ENCODE peak calls at places on chromosome 6, in four cellular contexts. A is mesendoderm, Z is IMR-90, Y is mesenchymal stem cell. L is an unnamed sample.

GRCh38 chr6:3209114-3210023 is 18.1 kb downstream of the TUBB2B start:
- DNase-seq in A (peak; percentile 99), Z (peak; percentile 98), Y (peak; percentile 96), L (no peak)

GRCh38 chr6:3194535-3195376 is 32.7 kb downstream of the TUBB2B start:
- DNase-seq in A (peak; percentile 94), Z (peak; percentile 46), Y (peak; percentile 36), L (peak; percentile 59)

GRCh38 chr6:112085666-112086065 is 1.6 kb downstream of the TUBE1 start:
- DNase-seq in A (no peak), Z (no peak), Y (no peak), L (no peak)

GRCh38 chr6:64445038-64445437 is 809.4 kb downstream of the PHF3 start:
- DNase-seq in A (no peak), Z (no peak), Y (no peak), L (no peak)

GRCh38 chr6:7973603-7974002 is 63.0 kb upstream of the TXNDC5 start:
- DNase-seq in A (no peak), Z (no peak), Y (no peak), L (no peak)

GRCh38 chr6:7140631-7141366 is 33.0 kb downstream of the RREB1 start:
- DNase-seq in A (peak; percentile 87), Z (peak; percentile 66), Y (peak; percentile 78), L (peak; percentile 65)

GRCh38 chr6:148285205-148285604 is 57.4 kb upstream of the SASH1 start:
- DNase-seq in A (no peak), Z (no peak), Y (no peak), L (no peak)

GRCh38 chr6:91476000-91476399 is 889.1 kb upstream of the MAP3K7 start:
- DNase-seq in A (peak; percentile 41), Z (peak; percentile 78), Y (peak; percentile 80), L (no peak)

GRCh38 chr6:13695217-13695616 is 16.4 kb downstream of the RANBP9 start:
- DNase-seq in A (no peak), Z (peak; percentile 65), Y (peak; percentile 30), L (no peak)

GRCh38 chr6:4603291-4603690 is 172.9 kb upstream of the CDYL start:
- DNase-seq in A (no peak), Z (peak; percentile 67), Y (peak; percentile 92), L (no peak)

GRCh38 chr6:169579712-169580111 is 122.1 kb downstream of the WDR27 start:
- DNase-seq in A (no peak), Z (no peak), Y (no peak), L (no peak)

GRCh38 chr6:138955262-138955661 is 32.8 kb downstream of the REPS1 start:
- DNase-seq in A (no peak), Z (no peak), Y (no peak), L (no peak)

GRCh38 chr6:15398657-15399287 is 152.9 kb downstream of the JARID2 start:
- DNase-seq in A (no peak), Z (no peak), Y (no peak), L (no peak)

GRCh38 chr6:136962661-136963060 is 40.6 kb downstream of the SLC35D3 start:
- DNase-seq in A (peak; percentile 93), Z (no peak), Y (peak; percentile 4), L (no peak)

GRCh38 chr6:167762259-167762962 is 64.3 kb upstream of the AFDN start:
- DNase-seq in A (no peak), Z (no peak), Y (no peak), L (no peak)

GRCh38 chr6:99233219-99233618 is 116.3 kb downstream of the FAXC start:
- DNase-seq in A (no peak), Z (no peak), Y (no peak), L (no peak)

GRCh38 chr6:154491567-154492470 is 18.7 kb downstream of the CNKSR3 start:
- DNase-seq in A (no peak), Z (peak; percentile 50), Y (no peak), L (no peak)

GRCh38 chr6:123529058-123529457 is 107.7 kb downstream of the TRDN start:
- DNase-seq in A (no peak), Z (no peak), Y (no peak), L (no peak)

GRCh38 chr6:134022650-134023049 is 29.8 kb downstream of the SLC2A12 start:
- DNase-seq in A (no peak), Z (no peak), Y (no peak), L (no peak)

GRCh38 chr6:160128125-160128683 is 6.6 kb downstream of the SLC22A1 start:
- DNase-seq in A (no peak), Z (no peak), Y (no peak), L (no peak)

GRCh38 chr6:146300540-146300939 is 243.1 kb upstream of the RAB32 start:
- DNase-seq in A (no peak), Z (no peak), Y (no peak), L (no peak)

GRCh38 chr6:112320561-112321300 is 26.4 kb upstream of the RFPL4B start:
- DNase-seq in A (no peak), Z (peak; percentile 44), Y (peak; percentile 17), L (no peak)

GRCh38 chr6:36024154-36024760 is at the start of gene SLC26A8:
- DNase-seq in A (peak; percentile 28), Z (no peak), Y (no peak), L (no peak)

GRCh38 chr6:41707565-41708200 is 27.7 kb downstream of the TFEB start:
- DNase-seq in A (no peak), Z (no peak), Y (no peak), L (no peak)

GRCh38 chr6:164322533-164322932 is 908.0 kb downstream of the QKI start:
- DNase-seq in A (no peak), Z (no peak), Y (peak; percentile 51), L (no peak)

GRCh38 chr6:117317261-117317660 is 51.9 kb downstream of the VGLL2 start:
- DNase-seq in A (peak; percentile 57), Z (peak; percentile 6), Y (peak; percentile 17), L (no peak)

GRCh38 chr6:599946-600448 is 56.9 kb downstream of the HUS1B start:
- DNase-seq in A (no peak), Z (no peak), Y (no peak), L (no peak)

GRCh38 chr6:110226261-110226660 is 46.0 kb downstream of the CDC40 start:
- DNase-seq in A (no peak), Z (no peak), Y (no peak), L (no peak)

GRCh38 chr6:81751388-81752083 is 945 bp downstream of the TENT5A start:
- DNase-seq in A (peak; percentile 39), Z (peak; percentile 38), Y (peak; percentile 69), L (peak; percentile 18)

GRCh38 chr6:39005774-39006173 is 42.8 kb upstream of the GLP1R start:
- DNase-seq in A (no peak), Z (no peak), Y (no peak), L (no peak)

GRCh38 chr6:106967936-106968555 is 6.5 kb downstream of the CD24 start:
- DNase-seq in A (no peak), Z (no peak), Y (no peak), L (no peak)

GRCh38 chr6:105035299-105035698 is 78.4 kb downstream of the LIN28B start:
- DNase-seq in A (no peak), Z (no peak), Y (no peak), L (peak; percentile 74)

GRCh38 chr6:16322666-16323312 is 84.4 kb downstream of the GMPR start:
- DNase-seq in A (peak; percentile 87), Z (peak; percentile 99), Y (peak; percentile 97), L (no peak)

GRCh38 chr6:41352396-41352795 is 17.0 kb downstream of the NCR2 start:
- DNase-seq in A (no peak), Z (no peak), Y (no peak), L (no peak)

GRCh38 chr6:39865011-39865888 is 69.0 kb downstream of the MOCS1 start:
- DNase-seq in A (peak; percentile 87), Z (peak; percentile 60), Y (peak; percentile 59), L (peak; percentile 27)

GRCh38 chr6:34663371-34663770 is 33.2 kb downstream of the ILRUN start:
- DNase-seq in A (no peak), Z (no peak), Y (no peak), L (no peak)

GRCh38 chr6:34665019-34665418 is 31.5 kb downstream of the ILRUN start:
- DNase-seq in A (no peak), Z (no peak), Y (no peak), L (no peak)

GRCh38 chr6:34664270-34664971 is 32.1 kb downstream of the ILRUN start:
- DNase-seq in A (no peak), Z (peak; percentile 62), Y (peak; percentile 72), L (no peak)

GRCh38 chr6:34661379-34661778 is 35.2 kb downstream of the ILRUN start:
- DNase-seq in A (no peak), Z (no peak), Y (no peak), L (no peak)

GRCh38 chr6:34663887-34664269 is 32.7 kb downstream of the ILRUN start:
- DNase-seq in A (peak; percentile 46), Z (peak; percentile 43), Y (peak; percentile 54), L (no peak)
- H3K4me1 ChIP-seq in A (no peaks in the 10 kb centered on the region), Z (peaks cover 12% of the 10 kb centered on the region), Y (peaks cover 6% of the 10 kb centered on the region), L (no peaks in the 10 kb centered on the region)

DNA sequence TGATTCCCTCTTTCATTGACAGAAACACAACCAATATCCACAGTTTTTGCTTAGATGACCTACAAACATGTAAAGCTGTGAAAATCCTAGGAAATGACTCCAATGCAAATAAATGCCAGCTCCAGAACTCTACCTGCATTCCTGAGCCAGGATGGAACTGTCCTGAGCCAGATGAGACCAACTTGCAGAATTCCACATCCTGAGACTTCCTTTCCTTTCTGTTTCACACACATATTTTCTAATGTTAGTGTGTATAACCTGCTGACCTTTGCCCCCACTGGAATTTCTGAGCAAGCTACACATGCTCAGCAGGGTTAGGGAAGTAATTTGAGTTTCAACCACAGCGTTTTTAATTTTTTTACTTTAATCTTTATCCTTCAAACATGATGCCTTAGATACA is 69.6 kb upstream of the ADGRF1 start:
- DNase-seq in A (peak; percentile 91), Z (peak; percentile 60), Y (peak; percentile 24), L (no peak)
- H3K4me2 ChIP-seq in A (no peak overlapping the region), Z (no peak overlapping the region), Y (no peak overlapping the region), L (no peak overlapping the region)

GRCh38 chr6:158774734-158775449 is 44.3 kb downstream of the EZR start:
- DNase-seq in A (no peak), Z (no peak), Y (no peak), L (no peak)
- H2AK5ac ChIP-seq in A (no peak overlapping the region), Z (no peak overlapping the region), Y (no peak overlapping the region), L (no peak overlapping the region)

GRCh38 chr6:56771929-56772607 is 129.4 kb upstream of the DST start:
- DNase-seq in A (no peak), Z (no peak), Y (no peak), L (no peak)
- H3K4me1 ChIP-seq in A (peaks cover 8% of the 10 kb centered on the region), Z (peaks cover 8% of the 10 kb centered on the region), Y (peaks cover 14% of the 10 kb centered on the region), L (no peaks in the 10 kb centered on the region)

L was measured in neuronal stem cell.